ENCODE peak calls at places on chromosomes 5 and 9, in seven cellular contexts. X, W, D, P, O, K and A are unnamed samples.

GRCh38 chr9:136403538-136403914 is 3.6 kb upstream of the SNAPC4 start:
- DNase-seq in X (no peak), W (no peak), D (no peak), P (no peak), O (no peak), K (no peak), A (no peak)

GRCh38 chr5:127358274-127358673 is 67.7 kb downstream of the MEGF10 start:
- DNase-seq in X (no peak), W (no peak), D (no peak), P (no peak), O (no peak), K (peak; percentile 45), A (peak; percentile 56)

GRCh38 chr9:87685431-87685830 is 40.5 kb upstream of the CTSL start:
- DNase-seq in X (no peak), W (no peak), D (no peak), P (no peak), O (no peak), K (peak; percentile 36), A (peak; percentile 42)

GRCh38 chr5:133829786-133830185 is 138.6 kb downstream of the C5orf15 start:
- DNase-seq in X (no peak), W (no peak), D (no peak), P (peak; percentile 19), O (no peak), K (no peak), A (no peak)

GRCh38 chr5:142830241-142831018 is 60.3 kb downstream of the ARHGAP26 start:
- DNase-seq in X (no peak), W (no peak), D (no peak), P (no peak), O (no peak), K (peak; percentile 88), A (peak; percentile 91)

GRCh38 chr9:85859751-85860150 is 81.2 kb upstream of the NAA35 start:
- DNase-seq in X (no peak), W (no peak), D (no peak), P (no peak), O (no peak), K (no peak), A (no peak)

GRCh38 chr9:36192196-36192595 is 1.5 kb downstream of the CLTA start:
- DNase-seq in X (no peak), W (no peak), D (no peak), P (no peak), O (no peak), K (no peak), A (peak; percentile 22)

GRCh38 chr9:3186751-3187150 is 339.1 kb downstream of the RFX3 start:
- DNase-seq in X (no peak), W (no peak), D (no peak), P (no peak), O (no peak), K (no peak), A (no peak)

GRCh38 chr5:170338933-170339779 is 41.6 kb upstream of the LCP2 start:
- DNase-seq in X (no peak), W (no peak), D (peak; percentile 57), P (no peak), O (peak; percentile 65), K (no peak), A (no peak)

GRCh38 chr9:122213589-122214413 is 15.0 kb downstream of the LHX6 start:
- DNase-seq in X (peak; percentile 83), W (no peak), D (no peak), P (peak; percentile 77), O (no peak), K (no peak), A (no peak)

GRCh38 chr5:7869474-7870136 is 657 bp downstream of the MTRR start:
- DNase-seq in X (peak; percentile 37), W (no peak), D (no peak), P (no peak), O (no peak), K (no peak), A (no peak)

GRCh38 chr5:137605377-137605776 is 106.3 kb upstream of the SPOCK1 start:
- DNase-seq in X (no peak), W (no peak), D (no peak), P (no peak), O (no peak), K (peak; percentile 35), A (peak; percentile 32)

GRCh38 chr5:174692982-174693422 is 31.4 kb upstream of the MSX2 start:
- DNase-seq in X (peak; percentile 79), W (no peak), D (no peak), P (no peak), O (no peak), K (no peak), A (no peak)

GRCh38 chr5:39369123-39369815 is 5.0 kb upstream of the C9 start:
- DNase-seq in X (no peak), W (no peak), D (no peak), P (no peak), O (no peak), K (no peak), A (no peak)

GRCh38 chr9:125238127-125238914 is 2.8 kb downstream of the HSPA5 start:
- DNase-seq in X (no peak), W (no peak), D (no peak), P (no peak), O (no peak), K (no peak), A (no peak)

GRCh38 chr9:125239631-125240597 is 1.2 kb downstream of the HSPA5 start:
- DNase-seq in X (no peak), W (no peak), D (no peak), P (no peak), O (no peak), K (no peak), A (no peak)

GRCh38 chr9:125233678-125234077 is 7.5 kb downstream of the HSPA5 start:
- DNase-seq in X (peak; percentile 76), W (no peak), D (no peak), P (no peak), O (no peak), K (peak; percentile 99), A (peak; percentile 98)

GRCh38 chr9:125238915-125239446 is 2.2 kb downstream of the HSPA5 start:
- DNase-seq in X (no peak), W (no peak), D (no peak), P (no peak), O (no peak), K (no peak), A (no peak)

DNA sequence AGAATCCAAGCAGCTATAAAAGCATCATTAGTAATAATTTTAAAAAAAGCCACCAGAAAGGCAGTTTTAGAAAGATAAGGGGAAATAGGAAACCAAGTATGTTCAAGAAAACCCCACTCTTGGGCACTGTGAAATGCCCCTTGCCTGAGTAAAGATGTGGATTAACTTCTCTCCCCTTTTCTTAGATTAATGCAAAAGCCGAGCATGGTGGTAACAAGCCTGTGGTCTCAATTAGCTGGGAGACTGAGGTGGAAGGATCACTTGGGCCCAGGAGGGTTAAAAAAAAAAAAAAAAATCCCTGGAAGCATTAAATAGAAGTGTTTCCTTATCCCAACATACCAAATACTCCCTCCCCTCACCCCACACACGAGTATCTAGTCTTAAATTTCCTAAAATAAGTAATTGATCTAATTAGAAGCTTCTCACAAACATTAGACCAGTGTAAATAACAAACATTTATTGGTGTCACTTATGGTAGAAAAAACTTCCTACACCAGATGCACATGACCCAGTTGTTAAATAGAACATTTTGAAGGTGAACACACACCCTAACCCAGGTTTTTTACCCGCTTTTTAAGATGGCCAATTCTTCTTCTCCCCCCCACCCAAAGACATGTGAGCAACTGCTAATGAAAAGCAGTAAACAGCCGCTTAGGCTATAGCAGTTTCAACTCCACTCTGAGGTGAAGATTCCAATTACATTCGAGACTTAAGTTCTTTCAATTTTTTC is 5.2 kb downstream of the HSPA5 start:
- DNase-seq in X (no peak), W (no peak), D (no peak), P (no peak), O (no peak), K (no peak), A (no peak)
- H3K4me3 ChIP-seq in X (peak overlapping the region; percentile 12), W (no peak overlapping the region), D (no peak overlapping the region), P (no peak overlapping the region), O (peak overlapping the region; percentile 11), K (peak overlapping the region; percentile 99), A (no peak overlapping the region)

GRCh38 chr5:135186662-135187522 is 152.9 kb upstream of the PITX1 start:
- DNase-seq in X (peak; percentile 57), W (no peak), D (no peak), P (no peak), O (no peak), K (no peak), A (no peak)
- TF ChIP-seq CTCF in X (peak; percentile 42), W (no peak), D (no peak), P (no peak), O (no peak), K (no peak), A (no peak)

DNA sequence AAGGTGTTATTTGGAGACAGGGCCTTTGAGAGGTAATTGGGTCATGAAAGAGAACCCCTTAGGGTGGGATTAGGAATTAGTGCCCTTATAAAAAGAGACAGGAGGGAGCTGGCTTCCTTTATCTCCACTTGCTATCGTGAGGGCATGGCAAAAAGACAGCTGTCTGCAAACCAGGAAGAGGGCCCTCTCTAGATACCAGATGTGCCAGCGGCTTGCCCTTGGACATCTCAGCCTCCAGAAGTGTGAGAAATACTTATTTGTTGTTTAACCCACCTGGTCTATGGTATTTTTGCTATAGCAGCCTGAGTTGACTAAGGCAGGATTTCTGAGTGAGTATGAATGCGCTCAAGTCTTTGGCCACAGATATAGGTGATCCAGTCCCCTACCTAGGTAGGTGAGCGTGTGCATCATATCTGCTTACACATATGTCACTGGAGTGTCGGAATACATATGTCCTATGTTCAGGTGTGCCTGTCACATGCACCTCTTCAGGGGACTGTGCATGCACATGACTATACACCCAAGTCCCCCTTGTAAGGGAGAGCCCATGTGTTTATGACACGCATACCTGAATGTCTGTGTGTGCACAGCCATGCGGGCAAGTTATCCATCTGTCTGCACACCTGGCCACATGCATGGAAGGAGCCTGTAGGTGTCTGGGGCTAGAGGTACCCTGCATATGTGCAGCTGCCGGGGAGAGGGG is 817 bp upstream of the RGS14 start:
- DNase-seq in X (no peak), W (no peak), D (peak; percentile 19), P (peak; percentile 2), O (no peak), K (no peak), A (no peak)
- H3K4me3 ChIP-seq in X (no peak overlapping the region), W (no peak overlapping the region), D (no peak overlapping the region), P (no peak overlapping the region), O (peak overlapping the region; percentile 65), K (no peak overlapping the region), A (no peak overlapping the region)

GRCh38 chr9:20199111-20199510 is 410.3 kb upstream of the SLC24A2 start:
- DNase-seq in X (no peak), W (no peak), D (no peak), P (no peak), O (no peak), K (no peak), A (no peak)

GRCh38 chr9:20200900-20201495 is 412.2 kb upstream of the SLC24A2 start:
- DNase-seq in X (no peak), W (no peak), D (no peak), P (no peak), O (no peak), K (peak; percentile 20), A (no peak)

DNA sequence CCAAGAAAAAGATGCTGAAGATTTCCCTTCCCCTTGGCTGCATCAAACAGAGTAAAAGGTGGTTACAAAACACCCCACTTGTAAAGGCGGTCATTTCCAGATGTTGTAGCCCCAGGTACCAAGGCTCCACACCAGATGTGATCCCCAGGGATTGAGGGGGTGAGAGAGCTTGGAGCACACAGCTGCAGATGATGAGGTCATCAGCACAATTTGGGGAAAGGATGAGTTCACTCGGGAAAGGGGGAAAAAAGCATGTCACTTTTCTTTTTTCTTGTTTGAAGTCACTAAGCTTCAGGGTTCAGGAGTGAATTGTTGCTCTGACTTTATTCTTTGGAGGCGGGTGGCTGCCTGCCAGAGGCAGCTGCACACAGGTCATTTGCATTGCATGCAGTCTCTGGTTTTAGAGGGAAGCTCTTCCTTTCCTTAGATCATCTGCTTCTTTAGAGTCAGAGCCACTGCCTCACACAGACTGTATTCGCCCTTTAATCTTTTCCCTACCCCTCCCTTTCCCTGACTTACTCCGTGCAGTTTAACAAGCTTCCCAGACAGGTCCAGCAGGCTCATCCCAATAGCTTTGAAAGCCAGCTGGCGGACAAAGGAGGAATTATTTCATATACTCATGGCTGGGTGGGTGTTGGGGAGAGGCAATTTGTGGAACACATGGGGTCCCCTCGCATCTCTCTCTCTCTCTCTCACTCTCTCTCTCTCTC is 409.3 kb upstream of the SLC24A2 start:
- DNase-seq in X (peak; percentile 59), W (peak; percentile 30), D (no peak), P (no peak), O (no peak), K (peak; percentile 20), A (peak; percentile 31)
- TF ChIP-seq CTCF in X (no peak), W (no peak), D (no peak), P (no peak), O (no peak), K (no peak), A (no peak)